ENCODE peak calls at places on chromosomes 16 and 17, in eight cellular contexts. A is spleen, F is IMR-90, Z is colonic mucosa, K is endothelial cell of umbilical vein, D is upper lobe of right lung, N is mammary epithelial cell, L is astrocyte of the spinal cord. O is an unnamed sample.

GRCh38 chr16:29312835-29313558 is 93.5 kb downstream of the NPIPB11 start:
- DNase-seq in L (peak; percentile 24), F (no peak), A (no peak), N (no peak), K (no peak), D (no peak), Z (no peak), O (no peak)

GRCh38 chr17:8563981-8564602 is 66.4 kb downstream of the MYH10 start:
- DNase-seq in K (no peak), A (no peak), N (no peak), L (peak; percentile 52), F (peak; percentile 73), Z (no peak), D (no peak), O (no peak)

GRCh38 chr17:58121925-58122324 is 26.3 kb upstream of the OR4D1 start:
- DNase-seq in F (peak; percentile 22), N (peak; percentile 20), A (no peak), L (peak; percentile 25), Z (no peak), K (no peak), D (no peak), O (peak; percentile 20)

GRCh38 chr17:43468746-43469544 is 14.8 kb upstream of the DHX8 start:
- DNase-seq in Z (no peak), D (no peak), N (peak; percentile 100), L (peak; percentile 92), F (peak; percentile 92), A (no peak), K (no peak), O (peak; percentile 94)

GRCh38 chr17:29930399-29931010 is 477 bp upstream of the SSH2 start:
- DNase-seq in A (no peak), K (peak; percentile 36), L (no peak), F (peak; percentile 41), N (peak; percentile 12), D (no peak), Z (peak; percentile 36), O (no peak)

GRCh38 chr16:28149016-28149888 is 62.5 kb downstream of the XPO6 start:
- DNase-seq in D (no peak), N (no peak), A (no peak), K (no peak), L (no peak), Z (no peak), F (peak; percentile 22), O (no peak)

GRCh38 chr16:17017442-17017841 is 453.3 kb downstream of the XYLT1 start:
- DNase-seq in F (no peak), N (no peak), L (no peak), K (no peak), Z (no peak), D (no peak), A (no peak), O (no peak)

GRCh38 chr16:83351846-83352245 is 455.9 kb upstream of the HSBP1 start:
- DNase-seq in K (no peak), Z (no peak), L (no peak), N (no peak), A (no peak), F (peak; percentile 20), D (no peak), O (no peak)

GRCh38 chr16:4315185-4316102 is at the start of gene GLIS2:
- DNase-seq in D (peak; percentile 92), A (peak; percentile 85), N (peak; percentile 59), F (peak; percentile 82), L (peak; percentile 84), K (peak; percentile 60), Z (peak; percentile 41), O (peak; percentile 92)

GRCh38 chr17:74012465-74012864 is 191.0 kb upstream of the RPL38 start:
- DNase-seq in Z (no peak), N (no peak), A (no peak), F (no peak), L (no peak), D (no peak), K (no peak), O (no peak)

GRCh38 chr16:68752602-68753001 is 15.5 kb downstream of the CDH1 start:
- DNase-seq in A (no peak), K (no peak), L (no peak), F (no peak), Z (peak; percentile 66), N (no peak), D (no peak), O (no peak)

GRCh38 chr16:87213536-87213935 is 103.7 kb downstream of the C16orf95 start:
- DNase-seq in F (no peak), D (no peak), L (no peak), A (no peak), K (no peak), Z (no peak), N (no peak), O (no peak)

GRCh38 chr17:55614061-55614460 is 102.8 kb upstream of the SMIM36 start:
- DNase-seq in A (no peak), F (no peak), D (no peak), Z (no peak), N (no peak), K (no peak), L (no peak), O (no peak)

GRCh38 chr16:22193134-22193411 is 13.0 kb upstream of the EEF2K start:
- DNase-seq in F (no peak), D (no peak), L (no peak), N (no peak), K (no peak), Z (no peak), A (no peak), O (no peak)
- H3K4me3 ChIP-seq in F (no peak overlapping the region), D (peak overlapping the region; percentile 55), L (no peak overlapping the region), N (no peak overlapping the region), K (no peak overlapping the region), Z (no peak overlapping the region), A (no peak overlapping the region), O (no peak overlapping the region)

GRCh38 chr17:82650723-82651122 is 2.5 kb upstream of the WDR45B start:
- DNase-seq in Z (no peak), L (no peak), N (no peak), F (no peak), A (no peak), D (no peak), K (no peak), O (no peak)
- TF ChIP-seq CTCF in Z (no peak), L (no peak), N (no peak), F (no peak), A (no peak), D (no peak), K (no peak), O (no peak)

GRCh38 chr16:21162661-21163151 is 4.2 kb downstream of the LDAF1 start:
- DNase-seq in K (no peak), N (no peak), Z (no peak), F (peak; percentile 35), A (no peak), D (no peak), L (no peak), O (no peak)
- H3K4me3 ChIP-seq in K (no peak overlapping the region), N (no peak overlapping the region), Z (no peak overlapping the region), F (no peak overlapping the region), A (no peak overlapping the region), D (no peak overlapping the region), L (no peak overlapping the region), O (no peak overlapping the region)

GRCh38 chr16:59252317-59252716 is 518.2 kb upstream of the GOT2 start:
- DNase-seq in K (no peak), A (no peak), D (no peak), Z (no peak), L (no peak), F (no peak), N (no peak), O (no peak)

GRCh38 chr16:59249049-59249448 is 514.9 kb upstream of the GOT2 start:
- DNase-seq in K (peak; percentile 9), L (no peak), N (no peak), D (no peak), A (no peak), Z (no peak), F (no peak), O (no peak)
- TF ChIP-seq CTCF in K (no peak), L (no peak), N (no peak), D (no peak), A (no peak), Z (no peak), F (no peak), O (no peak)

GRCh38 chr17:76492250-76492988 is 8.8 kb downstream of the RHBDF2 start:
- DNase-seq in Z (peak; percentile 76), A (peak; percentile 90), K (no peak), F (no peak), D (no peak), N (no peak), L (no peak), O (no peak)
- H3K4me3 ChIP-seq in Z (peak overlapping the region; percentile 25), A (peak overlapping the region; percentile 11), K (no peak overlapping the region), F (no peak overlapping the region), D (peak overlapping the region; percentile 25), N (no peak overlapping the region), L (no peak overlapping the region), O (no peak overlapping the region)

DNA sequence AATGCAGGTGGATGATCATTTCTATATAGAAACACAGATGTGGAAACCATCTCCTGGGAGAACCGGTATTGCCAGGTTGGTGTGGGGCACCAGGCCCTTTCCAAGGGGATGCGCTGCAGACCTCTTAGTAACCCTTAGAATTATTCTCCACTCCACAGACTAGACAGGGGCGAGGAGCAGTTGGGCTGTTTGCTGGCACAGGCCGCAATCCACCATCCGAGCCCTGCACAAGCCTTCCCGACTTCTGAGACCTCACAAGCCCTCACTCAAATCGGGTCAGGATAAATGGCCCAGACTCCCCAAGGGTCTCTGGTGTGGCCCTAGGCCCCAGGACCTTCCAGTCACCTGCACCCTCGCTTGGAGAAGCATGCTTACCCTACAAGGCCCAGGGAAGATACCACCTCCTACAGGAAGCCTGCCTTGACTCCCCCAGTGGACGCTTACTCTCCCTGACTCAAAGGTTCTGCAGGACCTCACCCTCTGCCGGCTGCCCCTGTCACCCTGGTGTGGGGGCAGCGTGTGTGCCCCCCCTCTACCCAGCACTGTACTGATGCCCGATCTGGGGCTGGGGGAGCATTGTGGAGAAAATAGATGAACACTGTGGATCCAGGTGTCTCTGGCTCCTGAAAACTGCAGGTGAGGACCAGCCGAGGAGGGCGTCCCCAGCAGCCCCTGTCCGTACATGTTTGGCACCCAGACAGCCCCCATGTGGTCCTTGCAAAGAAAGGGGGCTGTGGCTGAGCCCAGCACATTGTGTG is 49.8 kb upstream of the ACSF3 start:
- DNase-seq in F (no peak), Z (no peak), K (no peak), N (no peak), L (no peak), D (peak; percentile 40), A (peak; percentile 53), O (no peak)
- TF ChIP-seq CTCF in F (no peak), Z (no peak), K (no peak), N (no peak), L (no peak), D (no peak), A (no peak), O (no peak)

GRCh38 chr17:978110-979093 is 1.2 kb downstream of the NXN start:
- DNase-seq in K (peak; percentile 48), N (peak; percentile 40), D (peak; percentile 77), F (peak; percentile 61), A (peak; percentile 80), L (peak; percentile 15), Z (no peak), O (no peak)
- H3K4me3 ChIP-seq in K (peak overlapping the region; percentile 84), N (peak overlapping the region; percentile 90), D (peak overlapping the region; percentile 73), F (peak overlapping the region; percentile 86), A (peak overlapping the region; percentile 49), L (peak overlapping the region; percentile 65), Z (peak overlapping the region; percentile 44), O (peak overlapping the region; percentile 30)

GRCh38 chr17:63549946-63550815 is at the start of gene DCAF7:
- DNase-seq in F (peak; percentile 100), Z (peak; percentile 100), A (peak; percentile 99), D (peak; percentile 99), K (peak; percentile 100), L (peak; percentile 100), N (peak; percentile 100), O (peak; percentile 100)
- TF ChIP-seq CTCF in F (peak; percentile 2), Z (no peak), A (no peak), D (no peak), K (no peak), L (no peak), N (no peak), O (no peak)